ENCODE peak calls at places on chromosomes 12 and 14, in five cellular contexts. D is GM13977, B is RWPE2, Q is left ventricle myocardium inferior, G is BE2C. U is an unnamed sample.

GRCh38 chr14:88346048-88346639 is 23.1 kb upstream of the KCNK10 start:
- DNase-seq in G (no peak), B (no peak), D (no peak), Q (no peak), U (no peak)

GRCh38 chr12:29717540-29718100 is 66.1 kb downstream of the TMTC1 start:
- DNase-seq in B (no peak), G (no peak), D (no peak), Q (no peak), U (no peak)

GRCh38 chr14:105392161-105393090 is 5.9 kb upstream of the TEX22 start:
- DNase-seq in D (no peak), B (peak), G (peak), Q (no peak), U (no peak)

GRCh38 chr12:96063046-96063445 is 27.7 kb upstream of the LTA4H start:
- DNase-seq in B (no peak), D (no peak), Q (no peak), G (peak), U (no peak)

GRCh38 chr12:54376596-54377468 is 7.7 kb downstream of the ZNF385A start:
- DNase-seq in B (no peak), G (no peak), Q (no peak), D (no peak), U (no peak)

GRCh38 chr14:94373708-94374107 is 14.7 kb downstream of the SERPINA1 start:
- DNase-seq in B (peak), D (no peak), Q (no peak), G (no peak), U (no peak)

GRCh38 chr12:107973950-107974349 is 155.1 kb upstream of the WSCD2 start:
- DNase-seq in G (no peak), B (no peak), D (no peak), Q (no peak), U (no peak)

GRCh38 chr12:110403146-110403974 is at the start of gene ANAPC7:
- DNase-seq in Q (peak), D (peak), G (peak), B (peak), U (peak)

GRCh38 chr12:21149849-21150248 is 18.9 kb downstream of the SLCO1B1 start:
- DNase-seq in B (no peak), D (no peak), Q (no peak), G (no peak), U (no peak)

GRCh38 chr14:103316723-103317122 is 17.3 kb upstream of the EIF5 start:
- DNase-seq in Q (no peak), D (no peak), B (peak), G (no peak), U (no peak)

GRCh38 chr14:37890095-37890494 is 294.7 kb downstream of the TTC6 start:
- DNase-seq in B (no peak), G (no peak), D (no peak), Q (no peak), U (no peak)

GRCh38 chr12:30000401-30000800 is 216.7 kb upstream of the TMTC1 start:
- DNase-seq in D (no peak), Q (no peak), B (no peak), G (no peak), U (no peak)

GRCh38 chr12:11949738-11950403 is 120.9 kb upstream of the BCL2L14 start:
- DNase-seq in G (no peak), Q (no peak), D (no peak), B (no peak), U (no peak)

GRCh38 chr12:101748907-101749306 is 9.6 kb upstream of the SYCP3 start:
- DNase-seq in G (no peak), Q (no peak), D (no peak), B (no peak), U (no peak)

GRCh38 chr14:90276627-90277367 is 20.4 kb downstream of the PSMC1 start:
- DNase-seq in G (peak), B (no peak), Q (no peak), D (no peak), U (no peak)

GRCh38 chr12:15830538-15830937 is 41.4 kb upstream of the EPS8 start:
- DNase-seq in G (no peak), B (no peak), D (no peak), Q (no peak), U (no peak)

GRCh38 chr14:92987148-92987570 is 64.2 kb downstream of the CHGA start:
- DNase-seq in D (no peak), B (no peak), Q (no peak), G (no peak), U (no peak)

GRCh38 chr12:86158956-86159355 is 97.2 kb downstream of the MGAT4C start:
- DNase-seq in Q (no peak), D (no peak), B (no peak), G (no peak), U (no peak)

GRCh38 chr12:8449293-8449944 is 6.3 kb upstream of the CLEC6A start:
- DNase-seq in B (no peak), D (no peak), Q (no peak), G (no peak), U (no peak)

GRCh38 chr12:57110189-57111045 is 745 bp downstream of the STAT6 start:
- DNase-seq in Q (peak), D (peak), G (no peak), B (no peak), U (peak)

GRCh38 chr14:96582995-96583394 is 80.8 kb downstream of the PAPOLA start:
- DNase-seq in Q (no peak), G (no peak), D (peak), B (no peak), U (peak)

GRCh38 chr12:52826611-52827498 is 7.3 kb downstream of the KRT79 start:
- DNase-seq in G (no peak), Q (no peak), D (no peak), B (no peak), U (no peak)

GRCh38 chr14:105588236-105588860 is 62.0 kb downstream of the TMEM121 start:
- DNase-seq in D (peak), Q (no peak), B (peak), G (no peak), U (peak)

GRCh38 chr14:95850429-95850828 is 26.2 kb upstream of the TUNAR start:
- DNase-seq in B (no peak), G (no peak), Q (no peak), D (no peak), U (no peak)

GRCh38 chr12:82299617-82300016 is 58.6 kb downstream of the CCDC59 start:
- DNase-seq in G (no peak), Q (no peak), B (no peak), D (no peak), U (no peak)

GRCh38 chr14:104587641-104588040 is 8.1 kb downstream of the C14orf180 start:
- DNase-seq in Q (no peak), B (no peak), G (no peak), D (no peak), U (no peak)

GRCh38 chr12:125889742-125890141 is 824.5 kb downstream of the AACS start:
- DNase-seq in B (no peak), Q (no peak), G (no peak), D (no peak), U (no peak)

GRCh38 chr12:49838973-49839633 is 3.8 kb downstream of the BCDIN3D start:
- DNase-seq in B (no peak), G (peak), Q (no peak), D (peak), U (peak)

GRCh38 chr14:79179985-79180384 is 1009.8 kb downstream of the NRXN3 start:
- DNase-seq in B (no peak), D (no peak), Q (no peak), G (no peak), U (no peak)

GRCh38 chr14:84090837-84091236 is 1439.1 kb upstream of the FLRT2 start:
- DNase-seq in D (no peak), B (no peak), G (no peak), Q (no peak), U (no peak)

GRCh38 chr14:104665092-104665662 is 24.2 kb upstream of the INF2 start:
- DNase-seq in Q (no peak), G (no peak), D (peak), B (no peak), U (peak)

GRCh38 chr14:61563162-61563511 is 132.2 kb upstream of the HIF1A start:
- DNase-seq in D (no peak), Q (no peak), B (no peak), G (no peak), U (no peak)

GRCh38 chr12:68746572-68747180 is 700 bp downstream of the SLC35E3 start:
- DNase-seq in D (peak), Q (peak), B (no peak), G (peak), U (peak)

GRCh38 chr14:42110167-42110566 is 503.5 kb downstream of the LRFN5 start:
- DNase-seq in B (no peak), D (peak), G (no peak), Q (no peak), U (peak)
- TF ChIP-seq CTCF in B (peak), D (peak), G (peak), Q (no peak), U (peak)

DNA sequence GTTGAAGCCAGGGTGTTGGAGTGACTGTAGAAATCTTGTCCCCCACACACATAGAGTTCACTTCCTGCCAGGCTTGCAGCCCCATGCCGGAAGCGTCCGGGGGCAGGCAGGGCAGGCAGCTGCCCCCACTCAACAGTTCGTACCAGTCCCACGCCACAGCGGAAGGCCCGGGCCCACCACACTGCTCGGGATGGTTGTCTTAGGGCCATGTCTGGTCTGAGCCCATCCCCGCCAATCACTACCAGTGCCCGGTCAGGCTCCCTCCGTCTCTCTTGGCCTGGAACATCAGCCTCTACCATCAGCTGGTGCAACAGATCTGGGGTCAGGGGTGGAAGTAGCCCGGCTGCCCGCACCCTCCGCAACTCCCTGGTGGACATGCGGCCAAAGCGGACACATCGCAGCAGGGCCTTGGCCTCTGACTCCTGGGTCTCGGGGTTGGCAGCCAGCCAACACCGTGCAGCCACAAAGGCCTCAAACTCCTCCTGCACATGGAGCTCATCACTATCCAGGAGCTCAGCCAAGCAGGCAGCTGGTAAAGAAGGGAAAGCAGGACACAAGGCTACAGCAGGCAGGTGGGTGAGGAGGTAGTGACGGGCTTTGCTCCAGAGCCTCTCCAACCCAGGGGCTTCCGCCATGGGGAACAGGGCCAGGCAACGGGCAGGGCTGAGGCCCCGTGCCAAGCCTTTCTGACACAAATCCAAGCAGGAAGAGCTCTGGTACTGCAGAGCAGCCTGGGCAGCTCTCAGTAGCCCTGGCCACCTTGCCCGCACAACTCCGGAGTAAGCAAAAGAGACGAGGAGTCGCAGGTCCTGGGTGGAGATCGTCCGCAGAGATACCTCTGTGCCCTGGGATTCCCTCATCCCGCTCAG is 5.9 kb downstream of the KLHL33 start:
- DNase-seq in Q (peak), G (no peak), B (no peak), D (no peak), U (no peak)
- TF ChIP-seq CTCF in Q (no peak), G (no peak), B (no peak), D (no peak), U (no peak)

GRCh38 chr12:105848286-105848685 is 290.5 kb downstream of the NUAK1 start:
- DNase-seq in Q (no peak), G (no peak), B (no peak), D (no peak), U (no peak)
- TF ChIP-seq CTCF in Q (no peak), G (no peak), B (no peak), D (no peak), U (no peak)

GRCh38 chr14:75672588-75673192 is 11.6 kb downstream of the TTLL5 start:
- DNase-seq in D (no peak), B (no peak), Q (no peak), G (no peak), U (no peak)

GRCh38 chr14:75673345-75673744 is 12.3 kb downstream of the TTLL5 start:
- DNase-seq in B (no peak), Q (no peak), D (peak), G (no peak), U (peak)

GRCh38 chr14:75675265-75675960 is 14.4 kb downstream of the TTLL5 start:
- DNase-seq in G (no peak), D (no peak), B (no peak), Q (no peak), U (no peak)
- TF ChIP-seq CTCF in G (peak), D (no peak), B (peak), Q (no peak), U (no peak)

GRCh38 chr12:47758834-47759690 is at the start of gene RAPGEF3:
- DNase-seq in Q (peak), D (peak), B (peak), G (peak), U (peak)
- TF ChIP-seq CTCF in Q (peak), D (peak), B (peak), G (peak), U (peak)

GRCh38 chr12:113666223-113666622 is 194.6 kb upstream of the LHX5 start:
- DNase-seq in Q (no peak), B (no peak), D (no peak), G (no peak), U (no peak)
- TF ChIP-seq CTCF in Q (no peak), B (no peak), D (no peak), G (no peak), U (no peak)

GRCh38 chr12:65685514-65685913 is 138.8 kb upstream of the HMGA2 start:
- DNase-seq in D (no peak), G (no peak), Q (no peak), B (no peak), U (peak)
- TF ChIP-seq CTCF in D (peak), G (peak), Q (peak), B (peak), U (peak)

DNA sequence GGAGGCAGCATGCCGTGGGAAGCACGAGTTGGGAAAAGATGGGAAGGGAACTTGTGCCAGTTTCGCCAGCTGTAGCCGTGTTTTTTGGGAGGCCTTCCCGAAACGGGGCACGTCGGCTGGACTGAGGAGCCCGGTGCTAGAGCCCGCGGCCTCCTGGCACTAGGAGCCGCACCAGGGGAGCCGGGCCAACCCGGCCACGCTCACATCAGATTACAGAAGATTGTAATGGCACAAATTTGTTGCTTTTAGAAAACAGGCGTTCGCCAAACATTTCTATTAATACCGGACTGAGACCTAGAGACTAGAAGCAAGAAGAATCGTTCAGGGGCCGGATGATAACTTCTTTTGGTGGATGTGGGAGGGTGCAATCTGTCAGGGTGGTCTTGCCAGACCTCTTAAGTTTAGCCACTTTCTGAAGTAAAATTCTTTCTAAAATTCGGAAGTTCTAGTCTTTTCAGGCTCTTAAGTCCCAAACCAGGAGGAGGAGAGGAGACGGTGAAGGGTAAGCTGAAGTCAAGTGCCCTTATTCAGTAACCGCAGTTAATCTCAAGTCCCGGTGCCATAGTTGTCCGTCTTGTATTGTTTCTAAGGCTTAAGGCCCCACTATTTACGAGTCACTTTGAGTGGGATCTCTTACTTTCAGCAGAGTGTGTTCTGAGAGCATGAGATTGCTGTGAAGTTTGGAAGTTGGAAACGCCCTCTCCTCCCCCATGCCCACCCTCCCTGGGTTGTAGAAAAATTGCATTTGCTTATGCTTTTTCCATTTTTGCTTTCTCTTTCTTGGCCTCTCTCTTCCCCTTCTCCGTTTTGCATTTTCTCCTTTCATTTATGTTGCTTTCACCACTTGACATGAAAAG is 1.4 kb downstream of the RASSF3 start:
- DNase-seq in D (no peak), G (peak), Q (peak), B (no peak), U (no peak)
- TF ChIP-seq CTCF in D (no peak), G (no peak), Q (no peak), B (no peak), U (no peak)

U was measured in GM13976.